ENCODE peak calls at places on chromosomes 16 and 17, in seven cellular contexts. Y, Z, S, R, X, C and E are unnamed samples.

GRCh38 chr16:78503501-78504110 is 404.2 kb downstream of the WWOX start:
- DNase-seq in S (no peak), X (peak), C (no peak), R (peak), Z (peak), Y (peak), E (peak)

GRCh38 chr17:36837616-36838272 is 99.5 kb upstream of the LHX1 start:
- DNase-seq in C (no peak), R (peak), Y (no peak), Z (no peak), S (no peak), X (no peak), E (peak)

GRCh38 chr16:13594798-13595197 is 325.2 kb upstream of the ERCC4 start:
- DNase-seq in X (no peak), Y (no peak), R (peak), Z (no peak), S (no peak), C (no peak), E (peak)

GRCh38 chr17:65183736-65184135 is 46.6 kb downstream of the RGS9 start:
- DNase-seq in S (no peak), X (peak), Z (no peak), R (peak), C (no peak), Y (no peak), E (peak)

GRCh38 chr17:77771587-77771986 is 186.9 kb upstream of the TNRC6C start:
- DNase-seq in Y (no peak), R (no peak), Z (no peak), X (no peak), C (no peak), S (no peak), E (no peak)

GRCh38 chr17:57138956-57139576 is 54.0 kb downstream of the AKAP1 start:
- DNase-seq in C (no peak), Z (no peak), X (no peak), R (peak), S (no peak), Y (no peak), E (no peak)

GRCh38 chr16:75496546-75496945 is 1.3 kb upstream of the CHST6 start:
- DNase-seq in Y (no peak), C (no peak), R (no peak), X (no peak), Z (no peak), S (no peak), E (no peak)

GRCh38 chr16:16798504-16798903 is 419.6 kb downstream of the NPIPA7 start:
- DNase-seq in C (no peak), Z (no peak), Y (no peak), S (no peak), R (no peak), X (no peak), E (no peak)

GRCh38 chr17:34826332-34826731 is 134.9 kb downstream of the CCT6B start:
- DNase-seq in Z (no peak), S (no peak), C (no peak), Y (no peak), R (no peak), X (no peak), E (no peak)

GRCh38 chr17:45227101-45227591 is 5.5 kb downstream of the FMNL1 start:
- DNase-seq in Y (no peak), X (no peak), S (no peak), Z (no peak), C (no peak), R (no peak), E (no peak)

GRCh38 chr17:48143629-48144028 is 36.1 kb downstream of the SNX11 start:
- DNase-seq in Z (no peak), X (no peak), Y (no peak), C (no peak), S (no peak), R (no peak), E (no peak)

GRCh38 chr16:46427340-46428107 is 193.7 kb downstream of the SHCBP1 start:
- DNase-seq in C (no peak), S (no peak), Y (no peak), Z (no peak), R (no peak), X (no peak), E (no peak)

GRCh38 chr16:56615353-56615752 is 7.0 kb downstream of the MT2A start:
- DNase-seq in Y (no peak), X (peak), C (no peak), R (no peak), S (no peak), Z (no peak), E (no peak)

GRCh38 chr17:3739422-3740124 is 15.9 kb downstream of the HASPIN start:
- DNase-seq in C (no peak), R (peak), X (no peak), S (no peak), Y (no peak), Z (no peak), E (no peak)

GRCh38 chr16:70466812-70467090 is 12.4 kb downstream of the FCSK start:
- DNase-seq in S (no peak), C (no peak), Y (no peak), R (no peak), Z (no peak), X (no peak), E (no peak)

GRCh38 chr16:85329059-85329812 is 217.0 kb upstream of the CIBAR2 start:
- DNase-seq in S (no peak), X (no peak), Z (no peak), C (no peak), Y (no peak), R (peak), E (no peak)

GRCh38 chr16:68756250-68757051 is 19.4 kb downstream of the CDH1 start:
- DNase-seq in Z (peak), C (no peak), S (no peak), R (no peak), Y (no peak), X (peak), E (no peak)

GRCh38 chr17:58410714-58411407 is 6.5 kb downstream of the RNF43 start:
- DNase-seq in Y (no peak), R (no peak), C (no peak), X (no peak), S (no peak), Z (no peak), E (no peak)

GRCh38 chr17:66946251-66946650 is 18.3 kb upstream of the CACNG4 start:
- DNase-seq in C (no peak), S (no peak), Z (no peak), Y (no peak), R (no peak), X (no peak), E (no peak)

GRCh38 chr17:7323731-7324437 is 5.3 kb downstream of the NEURL4 start:
- DNase-seq in Z (peak), S (no peak), X (peak), Y (no peak), C (no peak), R (peak), E (no peak)

GRCh38 chr16:84689126-84689525 is 10.7 kb upstream of the USP10 start:
- DNase-seq in Z (no peak), Y (no peak), X (peak), S (peak), R (no peak), C (no peak), E (no peak)

GRCh38 chr17:33227911-33228310 is 65.2 kb downstream of the ASIC2 start:
- DNase-seq in Z (no peak), S (no peak), Y (no peak), R (no peak), X (no peak), C (no peak), E (no peak)

GRCh38 chr16:89368604-89369249 is 121.6 kb downstream of the ANKRD11 start:
- DNase-seq in R (no peak), Y (no peak), Z (no peak), C (no peak), S (no peak), X (no peak), E (no peak)

GRCh38 chr16:83887088-83887487 is 11.8 kb upstream of the MLYCD start:
- DNase-seq in S (no peak), Y (no peak), R (peak), X (no peak), Z (no peak), C (no peak), E (no peak)

GRCh38 chr16:69412287-69412686 is 12.1 kb upstream of the CYB5B start:
- DNase-seq in S (no peak), Y (no peak), X (peak), R (no peak), C (no peak), Z (no peak), E (no peak)

GRCh38 chr17:80599546-80600305 is 55.1 kb downstream of the RPTOR start:
- DNase-seq in Z (no peak), R (no peak), Y (no peak), C (no peak), X (peak), S (no peak), E (no peak)

GRCh38 chr16:65828296-65828695 is 538.2 kb upstream of the CDH5 start:
- DNase-seq in Y (no peak), C (no peak), X (no peak), S (no peak), R (no peak), Z (no peak), E (no peak)

GRCh38 chr17:47604268-47604927 is 45.3 kb upstream of the KPNB1 start:
- DNase-seq in X (peak), C (no peak), Z (no peak), R (no peak), Y (no peak), S (peak), E (no peak)

GRCh38 chr16:81737885-81738536 is 41.1 kb upstream of the PLCG2 start:
- DNase-seq in Y (peak), X (peak), S (no peak), Z (peak), C (peak), R (peak), E (peak)

GRCh38 chr17:70519300-70519699 is 350.0 kb downstream of the KCNJ2 start:
- DNase-seq in Z (no peak), C (no peak), R (no peak), S (no peak), Y (no peak), X (no peak), E (no peak)